ENCODE peak calls at places on chromosomes 2 and 18, in eight cellular contexts. P is upper lobe of right lung, D is IMR-90, K is cardiac muscle cell, H is bronchial epithelial cell, B is tibial nerve, C is foreskin fibroblast, I is fibroblast of pulmonary artery. A is an unnamed sample.

GRCh38 chr2:29056452-29056851 is 17.9 kb downstream of the PCARE start:
- DNase-seq in P (no peak), H (no peak), D (no peak), K (no peak), C (no peak), I (no peak), B (no peak), A (no peak)

GRCh38 chr2:113061241-113061640 is 2.2 kb downstream of the IL36RN start:
- DNase-seq in I (no peak), H (no peak), P (no peak), C (no peak), K (no peak), B (no peak), D (no peak), A (no peak)

GRCh38 chr2:85578243-85579180 is 1.1 kb downstream of the VAMP8 start:
- DNase-seq in D (no peak), C (peak), B (peak), P (peak), I (no peak), K (no peak), H (no peak), A (no peak)

GRCh38 chr2:222993920-222994650 is 57.9 kb upstream of the KCNE4 start:
- DNase-seq in C (peak), H (no peak), I (peak), K (peak), P (no peak), D (peak), B (peak), A (peak)

GRCh38 chr2:202118168-202118567 is 45.1 kb downstream of the KIAA2012 start:
- DNase-seq in I (no peak), D (peak), P (no peak), B (no peak), C (no peak), K (no peak), H (no peak), A (no peak)

GRCh38 chr2:101697794-101698418 is 399 bp downstream of the MAP4K4 start:
- DNase-seq in H (no peak), D (no peak), B (no peak), C (peak), K (peak), I (no peak), P (no peak), A (no peak)

GRCh38 chr18:573385-573784 is 6.8 kb upstream of the CETN1 start:
- DNase-seq in K (no peak), B (no peak), P (no peak), I (no peak), D (no peak), C (no peak), H (no peak), A (no peak)

GRCh38 chr2:37625156-37625555 is 46.3 kb downstream of the CDC42EP3 start:
- DNase-seq in I (peak), B (no peak), K (peak), H (peak), D (peak), P (no peak), C (peak), A (no peak)

GRCh38 chr2:40304340-40304739 is 147.6 kb downstream of the SLC8A1 start:
- DNase-seq in C (no peak), I (no peak), K (no peak), P (no peak), D (no peak), B (no peak), H (no peak), A (no peak)

GRCh38 chr2:39913648-39914456 is 134.8 kb upstream of the THUMPD2 start:
- DNase-seq in I (peak), H (peak), K (peak), B (peak), D (peak), P (no peak), C (peak), A (peak)

GRCh38 chr2:43041167-43041566 is 185.2 kb downstream of the ZFP36L2 start:
- DNase-seq in B (no peak), H (no peak), I (no peak), K (no peak), C (no peak), D (no peak), P (peak), A (no peak)

GRCh38 chr2:128410035-128410757 is 91.5 kb upstream of the HS6ST1 start:
- DNase-seq in C (no peak), P (peak), I (no peak), B (no peak), K (no peak), D (no peak), H (no peak), A (no peak)

GRCh38 chr18:21740724-21741510 is at the start of gene MIB1:
- DNase-seq in D (peak), H (no peak), C (no peak), I (no peak), P (no peak), K (no peak), B (peak), A (no peak)

GRCh38 chr2:109125595-109126500 is 3.2 kb upstream of the SH3RF3 start:
- DNase-seq in I (peak), P (no peak), B (no peak), H (peak), C (peak), K (peak), D (peak), A (peak)

GRCh38 chr2:96353032-96353561 is 17.5 kb downstream of the NCAPH start:
- DNase-seq in H (no peak), I (no peak), B (no peak), D (no peak), P (no peak), C (peak), K (no peak), A (no peak)

GRCh38 chr18:77087391-77088141 is 45.0 kb downstream of the MBP start:
- DNase-seq in I (no peak), C (peak), D (no peak), H (no peak), B (no peak), P (peak), K (peak), A (no peak)

GRCh38 chr2:202035089-202035940 is 1.7 kb downstream of the FZD7 start:
- DNase-seq in H (no peak), C (peak), K (peak), P (peak), B (peak), D (peak), I (peak), A (no peak)

GRCh38 chr2:181782630-181783029 is 102.3 kb upstream of the NEUROD1 start:
- DNase-seq in P (no peak), C (no peak), D (no peak), B (no peak), I (no peak), H (no peak), K (no peak), A (no peak)

GRCh38 chr18:25349131-25349925 is 2.6 kb downstream of the ZNF521 start:
- DNase-seq in D (peak), P (peak), C (peak), K (peak), B (no peak), I (peak), H (no peak), A (no peak)

GRCh38 chr2:53840580-53840979 is 19.2 kb downstream of the GPR75 start:
- DNase-seq in K (no peak), C (no peak), D (no peak), B (no peak), P (no peak), I (no peak), H (no peak), A (no peak)

GRCh38 chr2:3180082-3180908 is 197.3 kb downstream of the EIPR1 start:
- DNase-seq in P (no peak), B (no peak), H (peak), K (peak), D (no peak), I (no peak), C (no peak), A (no peak)

GRCh38 chr2:126797622-126798275 is 100.9 kb upstream of the TEX51 start:
- DNase-seq in I (no peak), B (no peak), C (no peak), H (no peak), D (no peak), K (no peak), P (peak), A (no peak)

GRCh38 chr2:175464311-175464670 is 282.8 kb upstream of the ATP5MC3 start:
- DNase-seq in C (no peak), K (no peak), D (no peak), H (no peak), P (no peak), I (no peak), B (no peak), A (no peak)

GRCh38 chr2:208265371-208265806 is 666 bp upstream of the PIKFYVE start:
- DNase-seq in C (peak), P (no peak), H (no peak), B (no peak), I (peak), D (peak), K (peak), A (no peak)

GRCh38 chr2:7792031-7792651 is 874.9 kb downstream of the RNF144A start:
- DNase-seq in C (peak), D (no peak), P (no peak), H (no peak), K (no peak), B (no peak), I (no peak), A (no peak)

GRCh38 chr18:34224423-34225217 is at the start of gene NOL4:
- DNase-seq in D (no peak), K (peak), H (peak), C (peak), P (peak), I (no peak), B (no peak), A (no peak)

GRCh38 chr2:59204040-59204439 is 962.9 kb upstream of the FANCL start:
- DNase-seq in D (no peak), B (no peak), K (no peak), C (no peak), I (no peak), P (no peak), H (peak), A (no peak)

GRCh38 chr2:8796878-8797550 is 40.4 kb downstream of the KIDINS220 start:
- DNase-seq in H (no peak), K (no peak), B (no peak), D (no peak), C (no peak), P (no peak), I (no peak), A (no peak)

GRCh38 chr2:231068525-231069222 is 12.0 kb downstream of the PSMD1 start:
- DNase-seq in P (no peak), H (peak), B (no peak), C (peak), I (peak), K (peak), D (peak), A (no peak)

GRCh38 chr2:20877944-20878343 is 55.0 kb upstream of the LDAH start:
- DNase-seq in D (no peak), C (no peak), H (no peak), I (peak), P (no peak), K (peak), B (no peak), A (no peak)

GRCh38 chr18:63433349-63433866 is 11.1 kb upstream of the VPS4B start:
- DNase-seq in D (no peak), P (no peak), B (peak), K (no peak), H (no peak), C (peak), I (peak), A (no peak)

GRCh38 chr2:223633656-223634055 is 31.5 kb upstream of the SCG2 start:
- DNase-seq in K (no peak), B (no peak), D (no peak), P (no peak), C (peak), I (no peak), H (no peak), A (no peak)

GRCh38 chr2:66561645-66562336 is 126.9 kb downstream of the MEIS1 start:
- DNase-seq in C (no peak), H (no peak), B (no peak), K (peak), I (peak), P (no peak), D (no peak), A (no peak)

GRCh38 chr2:145012214-145012670 is 492.3 kb upstream of the ZEB2 start:
- DNase-seq in D (peak), K (peak), I (peak), B (no peak), C (peak), P (no peak), H (peak), A (no peak)

GRCh38 chr2:235591231-235591730 is 97.4 kb downstream of the AGAP1 start:
- DNase-seq in K (no peak), P (no peak), C (no peak), B (no peak), D (no peak), H (no peak), I (no peak), A (no peak)

DNA sequence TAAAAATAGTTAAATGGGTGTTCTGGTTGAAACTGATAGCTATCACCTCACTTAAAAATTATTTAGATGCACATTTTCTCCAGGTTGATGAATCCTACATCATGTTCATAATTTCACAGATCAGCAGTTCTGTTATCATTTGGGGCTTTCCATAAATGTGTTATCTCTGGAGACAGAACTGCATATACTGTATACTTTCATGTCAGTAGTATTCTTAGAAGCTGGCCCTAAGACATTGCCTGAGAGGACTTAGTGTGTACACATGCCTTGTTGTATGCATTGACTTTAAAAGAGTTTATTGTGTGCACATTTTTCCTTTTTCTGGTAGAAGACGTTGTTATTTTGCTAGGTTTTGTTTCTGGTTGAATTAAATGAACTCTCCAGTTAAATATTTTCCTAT is 41.0 kb downstream of the PIK3C3 start:
- DNase-seq in D (no peak), C (no peak), H (no peak), K (no peak), B (no peak), P (no peak), I (no peak), A (no peak)
- TF ChIP-seq CTCF in D (no peak), C (no peak), H (no peak), K (no peak), B (no peak), P (no peak), I (no peak), A (no peak)

GRCh38 chr2:173448938-173449471 is 94.3 kb downstream of the CDCA7 start:
- DNase-seq in C (peak), B (peak), D (peak), H (peak), I (peak), K (peak), P (peak), A (no peak)
- H3K4me3 ChIP-seq in C (peak), B (no peak), D (peak), H (no peak), I (peak), K (peak), P (no peak), A (peak)

GRCh38 chr2:99085400-99085799 is 56.1 kb upstream of the C2orf15 start:
- DNase-seq in D (no peak), H (no peak), B (no peak), K (peak), I (peak), C (peak), P (no peak), A (no peak)
- TF ChIP-seq CTCF in D (peak), H (peak), B (no peak), K (peak), I (peak), C (peak), P (peak), A (no peak)

GRCh38 chr2:207252416-207252815 is 86.7 kb upstream of the KLF7 start:
- DNase-seq in H (no peak), P (no peak), I (no peak), K (no peak), C (no peak), B (no peak), D (no peak), A (no peak)
- H3K4me3 ChIP-seq in H (no peak), P (no peak), I (no peak), K (no peak), C (no peak), B (no peak), D (no peak), A (no peak)

GRCh38 chr2:1818811-1819210 is 74.5 kb upstream of the PXDN start:
- DNase-seq in B (no peak), P (no peak), I (no peak), D (no peak), K (no peak), C (no peak), H (no peak), A (no peak)
- TF ChIP-seq CTCF in B (no peak), P (no peak), I (no peak), D (no peak), K (no peak), C (no peak), H (no peak), A (no peak)

GRCh38 chr2:11749646-11750349 is 3.4 kb downstream of the LPIN1 start:
- DNase-seq in B (no peak), K (no peak), D (peak), P (no peak), H (no peak), C (peak), I (no peak), A (no peak)
- H3K4me3 ChIP-seq in B (peak), K (no peak), D (no peak), P (no peak), H (no peak), C (no peak), I (no peak), A (no peak)

GRCh38 chr2:44944952-44945612 is 3.6 kb downstream of the SIX3 start:
- DNase-seq in I (no peak), D (no peak), P (no peak), C (no peak), K (no peak), H (no peak), B (no peak), A (no peak)
- TF ChIP-seq CTCF in I (no peak), D (no peak), P (no peak), C (no peak), K (no peak), H (no peak), B (no peak), A (no peak)

DNA sequence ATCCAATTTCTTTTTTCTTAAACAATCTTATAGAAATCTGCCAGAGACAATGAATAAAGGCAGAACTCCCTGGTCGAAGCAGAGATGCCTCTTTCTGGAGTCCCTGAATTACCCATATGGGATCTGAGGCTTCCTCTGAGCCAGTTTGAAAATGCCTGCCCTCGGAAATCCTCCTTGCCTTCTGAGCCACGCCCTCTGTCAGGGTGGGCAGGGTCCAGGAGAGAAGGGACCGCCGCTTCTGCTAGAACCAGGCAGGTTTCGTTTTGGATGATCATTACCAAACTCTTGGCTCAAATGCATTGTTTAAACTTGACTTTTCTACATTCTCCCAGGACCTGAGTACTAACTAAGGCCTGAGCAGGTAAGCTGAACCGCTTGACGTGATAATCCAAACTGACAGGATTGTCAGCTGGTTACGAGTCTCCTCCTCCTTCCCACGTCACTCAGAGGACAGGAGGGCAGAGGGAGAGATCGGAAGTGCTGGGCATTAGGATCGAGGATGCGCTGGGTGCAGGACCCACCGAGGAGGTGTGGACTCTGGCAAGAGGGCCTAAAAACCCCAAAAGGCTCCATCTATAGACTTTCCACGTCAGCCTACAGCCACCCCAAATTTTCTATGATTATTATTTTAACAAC is 128.4 kb downstream of the KLHL29 start:
- DNase-seq in B (no peak), D (no peak), H (no peak), P (no peak), I (no peak), C (no peak), K (no peak), A (no peak)
- H3K4me3 ChIP-seq in B (no peak), D (no peak), H (no peak), P (no peak), I (no peak), C (no peak), K (no peak), A (no peak)